ENCODE peak calls at places on chromosomes 11 and 22, in five cellular contexts. One of them, this sample, is unnamed.

GRCh38 chr11:12289667-12290476 is 87.5 kb upstream of the PARVA start:
- DNase-seq in Kasumi-1: no peak
- DNase-seq in stimulated activated CD8-positive, alpha-beta memory T cell treated with anti-CD3 and anti-CD28 coated beads, Interleukin-15, amount 100 ng/mL, for 1 hour: no peak
- DNase-seq in ovary: no peak
- DNase-seq in stimulated activated CD4-positive, alpha-beta T cell treated with anti-CD3 and anti-CD28 coated beads, Interleukin-4, amount 100 ng/mL, for 24 hours: no peak
- DNase-seq in this sample: no peak

GRCh38 chr11:62108017-62108750 is 15.6 kb upstream of the INCENP start:
- DNase-seq in ovary: no peak
- DNase-seq in stimulated activated CD4-positive, alpha-beta T cell treated with anti-CD3 and anti-CD28 coated beads, Interleukin-4, amount 100 ng/mL, for 24 hours: peak; percentile 48
- DNase-seq in stimulated activated CD8-positive, alpha-beta memory T cell treated with anti-CD3 and anti-CD28 coated beads, Interleukin-15, amount 100 ng/mL, for 1 hour: no peak
- DNase-seq in Kasumi-1: peak; percentile 74
- DNase-seq in this sample: peak; percentile 77

GRCh38 chr22:43150731-43151206 is 590 bp upstream of the TSPO start:
- DNase-seq in stimulated activated CD8-positive, alpha-beta memory T cell treated with anti-CD3 and anti-CD28 coated beads, Interleukin-15, amount 100 ng/mL, for 1 hour: no peak
- DNase-seq in stimulated activated CD4-positive, alpha-beta T cell treated with anti-CD3 and anti-CD28 coated beads, Interleukin-4, amount 100 ng/mL, for 24 hours: no peak
- DNase-seq in ovary: no peak
- DNase-seq in Kasumi-1: no peak
- DNase-seq in this sample: no peak

GRCh38 chr22:22711532-22711913 is 67.1 kb downstream of the GGTLC2 start:
- DNase-seq in stimulated activated CD8-positive, alpha-beta memory T cell treated with anti-CD3 and anti-CD28 coated beads, Interleukin-15, amount 100 ng/mL, for 1 hour: no peak
- DNase-seq in stimulated activated CD4-positive, alpha-beta T cell treated with anti-CD3 and anti-CD28 coated beads, Interleukin-4, amount 100 ng/mL, for 24 hours: no peak
- DNase-seq in ovary: no peak
- DNase-seq in Kasumi-1: no peak
- DNase-seq in this sample: no peak

GRCh38 chr22:25148149-25148691 is 51.4 kb upstream of the CRYBB3 start:
- DNase-seq in stimulated activated CD4-positive, alpha-beta T cell treated with anti-CD3 and anti-CD28 coated beads, Interleukin-4, amount 100 ng/mL, for 24 hours: no peak
- DNase-seq in Kasumi-1: no peak
- DNase-seq in stimulated activated CD8-positive, alpha-beta memory T cell treated with anti-CD3 and anti-CD28 coated beads, Interleukin-15, amount 100 ng/mL, for 1 hour: no peak
- DNase-seq in ovary: no peak
- DNase-seq in this sample: no peak

GRCh38 chr11:15828241-15828903 is 528.0 kb downstream of the SOX6 start:
- DNase-seq in stimulated activated CD8-positive, alpha-beta memory T cell treated with anti-CD3 and anti-CD28 coated beads, Interleukin-15, amount 100 ng/mL, for 1 hour: no peak
- DNase-seq in ovary: no peak
- DNase-seq in stimulated activated CD4-positive, alpha-beta T cell treated with anti-CD3 and anti-CD28 coated beads, Interleukin-4, amount 100 ng/mL, for 24 hours: no peak
- DNase-seq in Kasumi-1: no peak
- DNase-seq in this sample: no peak

GRCh38 chr11:65422104-65422632 is 430 bp upstream of the NEAT1 start:
- DNase-seq in stimulated activated CD8-positive, alpha-beta memory T cell treated with anti-CD3 and anti-CD28 coated beads, Interleukin-15, amount 100 ng/mL, for 1 hour: peak; percentile 84
- DNase-seq in Kasumi-1: peak; percentile 90
- DNase-seq in ovary: peak; percentile 99
- DNase-seq in stimulated activated CD4-positive, alpha-beta T cell treated with anti-CD3 and anti-CD28 coated beads, Interleukin-4, amount 100 ng/mL, for 24 hours: peak; percentile 95
- DNase-seq in this sample: peak; percentile 92

GRCh38 chr11:2180775-2181370 is 9.3 kb upstream of the TH start:
- DNase-seq in stimulated activated CD8-positive, alpha-beta memory T cell treated with anti-CD3 and anti-CD28 coated beads, Interleukin-15, amount 100 ng/mL, for 1 hour: no peak
- DNase-seq in stimulated activated CD4-positive, alpha-beta T cell treated with anti-CD3 and anti-CD28 coated beads, Interleukin-4, amount 100 ng/mL, for 24 hours: no peak
- DNase-seq in ovary: no peak
- DNase-seq in Kasumi-1: no peak
- DNase-seq in this sample: no peak

GRCh38 chr11:73315288-73316020 is 7.4 kb downstream of the ARHGEF17 start:
- DNase-seq in stimulated activated CD4-positive, alpha-beta T cell treated with anti-CD3 and anti-CD28 coated beads, Interleukin-4, amount 100 ng/mL, for 24 hours: no peak
- DNase-seq in ovary: no peak
- DNase-seq in Kasumi-1: no peak
- DNase-seq in stimulated activated CD8-positive, alpha-beta memory T cell treated with anti-CD3 and anti-CD28 coated beads, Interleukin-15, amount 100 ng/mL, for 1 hour: no peak
- DNase-seq in this sample: no peak

GRCh38 chr11:62921573-62922188 is 518 bp upstream of the CHRM1 start:
- DNase-seq in ovary: no peak
- DNase-seq in stimulated activated CD8-positive, alpha-beta memory T cell treated with anti-CD3 and anti-CD28 coated beads, Interleukin-15, amount 100 ng/mL, for 1 hour: no peak
- DNase-seq in stimulated activated CD4-positive, alpha-beta T cell treated with anti-CD3 and anti-CD28 coated beads, Interleukin-4, amount 100 ng/mL, for 24 hours: no peak
- DNase-seq in Kasumi-1: no peak
- DNase-seq in this sample: no peak

GRCh38 chr11:73761403-73761945 is 600 bp upstream of the RAB6A start:
- DNase-seq in stimulated activated CD8-positive, alpha-beta memory T cell treated with anti-CD3 and anti-CD28 coated beads, Interleukin-15, amount 100 ng/mL, for 1 hour: no peak
- DNase-seq in ovary: peak; percentile 59
- DNase-seq in Kasumi-1: no peak
- DNase-seq in stimulated activated CD4-positive, alpha-beta T cell treated with anti-CD3 and anti-CD28 coated beads, Interleukin-4, amount 100 ng/mL, for 24 hours: no peak
- DNase-seq in this sample: no peak

GRCh38 chr11:63635762-63636465 is 21.7 kb upstream of the PLAAT3 start:
- DNase-seq in Kasumi-1: peak; percentile 68
- DNase-seq in stimulated activated CD8-positive, alpha-beta memory T cell treated with anti-CD3 and anti-CD28 coated beads, Interleukin-15, amount 100 ng/mL, for 1 hour: peak; percentile 62
- DNase-seq in ovary: peak; percentile 72
- DNase-seq in stimulated activated CD4-positive, alpha-beta T cell treated with anti-CD3 and anti-CD28 coated beads, Interleukin-4, amount 100 ng/mL, for 24 hours: peak; percentile 73
- DNase-seq in this sample: peak; percentile 75

GRCh38 chr22:38572065-38572464 is 2.1 kb upstream of the DMC1 start:
- DNase-seq in stimulated activated CD4-positive, alpha-beta T cell treated with anti-CD3 and anti-CD28 coated beads, Interleukin-4, amount 100 ng/mL, for 24 hours: peak; percentile 46
- DNase-seq in ovary: no peak
- DNase-seq in Kasumi-1: peak; percentile 81
- DNase-seq in stimulated activated CD8-positive, alpha-beta memory T cell treated with anti-CD3 and anti-CD28 coated beads, Interleukin-15, amount 100 ng/mL, for 1 hour: peak; percentile 0
- DNase-seq in this sample: peak; percentile 66

GRCh38 chr11:65641233-65642013 is 3.5 kb downstream of the SIPA1 start:
- DNase-seq in ovary: no peak
- DNase-seq in stimulated activated CD4-positive, alpha-beta T cell treated with anti-CD3 and anti-CD28 coated beads, Interleukin-4, amount 100 ng/mL, for 24 hours: no peak
- DNase-seq in Kasumi-1: no peak
- DNase-seq in stimulated activated CD8-positive, alpha-beta memory T cell treated with anti-CD3 and anti-CD28 coated beads, Interleukin-15, amount 100 ng/mL, for 1 hour: no peak
- DNase-seq in this sample: no peak

GRCh38 chr11:132357811-132358572 is 987.6 kb downstream of the NTM start:
- DNase-seq in stimulated activated CD4-positive, alpha-beta T cell treated with anti-CD3 and anti-CD28 coated beads, Interleukin-4, amount 100 ng/mL, for 24 hours: no peak
- DNase-seq in ovary: no peak
- DNase-seq in Kasumi-1: no peak
- DNase-seq in stimulated activated CD8-positive, alpha-beta memory T cell treated with anti-CD3 and anti-CD28 coated beads, Interleukin-15, amount 100 ng/mL, for 1 hour: no peak
- DNase-seq in this sample: no peak

GRCh38 chr11:17593466-17594245 is 46.6 kb downstream of the OTOG start:
- DNase-seq in stimulated activated CD8-positive, alpha-beta memory T cell treated with anti-CD3 and anti-CD28 coated beads, Interleukin-15, amount 100 ng/mL, for 1 hour: no peak
- DNase-seq in ovary: no peak
- DNase-seq in Kasumi-1: no peak
- DNase-seq in stimulated activated CD4-positive, alpha-beta T cell treated with anti-CD3 and anti-CD28 coated beads, Interleukin-4, amount 100 ng/mL, for 24 hours: no peak
- DNase-seq in this sample: no peak

GRCh38 chr11:36008576-36008975 is 64.7 kb downstream of the LDLRAD3 start:
- DNase-seq in stimulated activated CD8-positive, alpha-beta memory T cell treated with anti-CD3 and anti-CD28 coated beads, Interleukin-15, amount 100 ng/mL, for 1 hour: no peak
- DNase-seq in stimulated activated CD4-positive, alpha-beta T cell treated with anti-CD3 and anti-CD28 coated beads, Interleukin-4, amount 100 ng/mL, for 24 hours: no peak
- DNase-seq in Kasumi-1: no peak
- DNase-seq in ovary: no peak
- DNase-seq in this sample: no peak

GRCh38 chr11:36509265-36509664 is 807 bp downstream of the TRAF6 start:
- DNase-seq in stimulated activated CD8-positive, alpha-beta memory T cell treated with anti-CD3 and anti-CD28 coated beads, Interleukin-15, amount 100 ng/mL, for 1 hour: no peak
- DNase-seq in stimulated activated CD4-positive, alpha-beta T cell treated with anti-CD3 and anti-CD28 coated beads, Interleukin-4, amount 100 ng/mL, for 24 hours: peak; percentile 33
- DNase-seq in Kasumi-1: peak; percentile 16
- DNase-seq in ovary: no peak
- DNase-seq in this sample: peak; percentile 10

GRCh38 chr11:9150501-9150900 is 59.1 kb upstream of the SCUBE2 start:
- DNase-seq in ovary: no peak
- DNase-seq in Kasumi-1: no peak
- DNase-seq in stimulated activated CD4-positive, alpha-beta T cell treated with anti-CD3 and anti-CD28 coated beads, Interleukin-4, amount 100 ng/mL, for 24 hours: no peak
- DNase-seq in stimulated activated CD8-positive, alpha-beta memory T cell treated with anti-CD3 and anti-CD28 coated beads, Interleukin-15, amount 100 ng/mL, for 1 hour: no peak
- DNase-seq in this sample: no peak

GRCh38 chr11:82986491-82986890 is 85.0 kb downstream of the DDIAS start:
- DNase-seq in stimulated activated CD4-positive, alpha-beta T cell treated with anti-CD3 and anti-CD28 coated beads, Interleukin-4, amount 100 ng/mL, for 24 hours: no peak
- DNase-seq in Kasumi-1: no peak
- DNase-seq in ovary: no peak
- DNase-seq in stimulated activated CD8-positive, alpha-beta memory T cell treated with anti-CD3 and anti-CD28 coated beads, Interleukin-15, amount 100 ng/mL, for 1 hour: no peak
- DNase-seq in this sample: no peak

GRCh38 chr11:131668867-131669780 is 298.7 kb downstream of the NTM start:
- DNase-seq in ovary: no peak
- DNase-seq in stimulated activated CD8-positive, alpha-beta memory T cell treated with anti-CD3 and anti-CD28 coated beads, Interleukin-15, amount 100 ng/mL, for 1 hour: no peak
- DNase-seq in stimulated activated CD4-positive, alpha-beta T cell treated with anti-CD3 and anti-CD28 coated beads, Interleukin-4, amount 100 ng/mL, for 24 hours: peak; percentile 35
- DNase-seq in Kasumi-1: no peak
- DNase-seq in this sample: no peak

GRCh38 chr11:96049426-96049825 is 125.5 kb upstream of the MTMR2 start:
- DNase-seq in Kasumi-1: no peak
- DNase-seq in stimulated activated CD4-positive, alpha-beta T cell treated with anti-CD3 and anti-CD28 coated beads, Interleukin-4, amount 100 ng/mL, for 24 hours: no peak
- DNase-seq in stimulated activated CD8-positive, alpha-beta memory T cell treated with anti-CD3 and anti-CD28 coated beads, Interleukin-15, amount 100 ng/mL, for 1 hour: no peak
- DNase-seq in ovary: no peak
- DNase-seq in this sample: no peak

GRCh38 chr22:42642801-42643631 is 2.6 kb upstream of the ATP5MGL start:
- DNase-seq in ovary: no peak
- DNase-seq in Kasumi-1: peak; percentile 79
- DNase-seq in stimulated activated CD4-positive, alpha-beta T cell treated with anti-CD3 and anti-CD28 coated beads, Interleukin-4, amount 100 ng/mL, for 24 hours: no peak
- DNase-seq in stimulated activated CD8-positive, alpha-beta memory T cell treated with anti-CD3 and anti-CD28 coated beads, Interleukin-15, amount 100 ng/mL, for 1 hour: no peak
- DNase-seq in this sample: no peak

GRCh38 chr11:26944866-26945664 is 48.8 kb upstream of the FIBIN start:
- DNase-seq in stimulated activated CD4-positive, alpha-beta T cell treated with anti-CD3 and anti-CD28 coated beads, Interleukin-4, amount 100 ng/mL, for 24 hours: no peak
- DNase-seq in ovary: no peak
- DNase-seq in Kasumi-1: no peak
- DNase-seq in stimulated activated CD8-positive, alpha-beta memory T cell treated with anti-CD3 and anti-CD28 coated beads, Interleukin-15, amount 100 ng/mL, for 1 hour: no peak
- DNase-seq in this sample: no peak

GRCh38 chr11:44351006-44351660 is 41.2 kb upstream of the ALX4 start:
- DNase-seq in Kasumi-1: no peak
- DNase-seq in stimulated activated CD4-positive, alpha-beta T cell treated with anti-CD3 and anti-CD28 coated beads, Interleukin-4, amount 100 ng/mL, for 24 hours: no peak
- DNase-seq in stimulated activated CD8-positive, alpha-beta memory T cell treated with anti-CD3 and anti-CD28 coated beads, Interleukin-15, amount 100 ng/mL, for 1 hour: no peak
- DNase-seq in ovary: no peak
- DNase-seq in this sample: peak; percentile 13

GRCh38 chr11:72191961-72192381 is at the start of gene FOLR1:
- DNase-seq in Kasumi-1: no peak
- DNase-seq in ovary: no peak
- DNase-seq in stimulated activated CD8-positive, alpha-beta memory T cell treated with anti-CD3 and anti-CD28 coated beads, Interleukin-15, amount 100 ng/mL, for 1 hour: no peak
- DNase-seq in stimulated activated CD4-positive, alpha-beta T cell treated with anti-CD3 and anti-CD28 coated beads, Interleukin-4, amount 100 ng/mL, for 24 hours: no peak
- DNase-seq in this sample: no peak

GRCh38 chr11:93518081-93518480 is 25.1 kb downstream of the SMCO4 start:
- DNase-seq in stimulated activated CD8-positive, alpha-beta memory T cell treated with anti-CD3 and anti-CD28 coated beads, Interleukin-15, amount 100 ng/mL, for 1 hour: no peak
- DNase-seq in stimulated activated CD4-positive, alpha-beta T cell treated with anti-CD3 and anti-CD28 coated beads, Interleukin-4, amount 100 ng/mL, for 24 hours: no peak
- DNase-seq in Kasumi-1: no peak
- DNase-seq in ovary: no peak
- DNase-seq in this sample: no peak

GRCh38 chr11:12061851-12062560 is 48.4 kb upstream of the MICAL2 start:
- DNase-seq in stimulated activated CD4-positive, alpha-beta T cell treated with anti-CD3 and anti-CD28 coated beads, Interleukin-4, amount 100 ng/mL, for 24 hours: no peak
- DNase-seq in ovary: no peak
- DNase-seq in stimulated activated CD8-positive, alpha-beta memory T cell treated with anti-CD3 and anti-CD28 coated beads, Interleukin-15, amount 100 ng/mL, for 1 hour: no peak
- DNase-seq in Kasumi-1: no peak
- DNase-seq in this sample: no peak

GRCh38 chr11:862028-862703 is 19.5 kb downstream of the TSPAN4 start:
- DNase-seq in Kasumi-1: no peak
- DNase-seq in ovary: no peak
- DNase-seq in stimulated activated CD8-positive, alpha-beta memory T cell treated with anti-CD3 and anti-CD28 coated beads, Interleukin-15, amount 100 ng/mL, for 1 hour: no peak
- DNase-seq in stimulated activated CD4-positive, alpha-beta T cell treated with anti-CD3 and anti-CD28 coated beads, Interleukin-4, amount 100 ng/mL, for 24 hours: no peak
- DNase-seq in this sample: no peak

GRCh38 chr11:22715971-22716370 is 49.6 kb downstream of the GAS2 start:
- DNase-seq in stimulated activated CD8-positive, alpha-beta memory T cell treated with anti-CD3 and anti-CD28 coated beads, Interleukin-15, amount 100 ng/mL, for 1 hour: no peak
- DNase-seq in stimulated activated CD4-positive, alpha-beta T cell treated with anti-CD3 and anti-CD28 coated beads, Interleukin-4, amount 100 ng/mL, for 24 hours: no peak
- DNase-seq in Kasumi-1: no peak
- DNase-seq in ovary: no peak
- DNase-seq in this sample: no peak

GRCh38 chr11:86155210-86155844 is 86.4 kb upstream of the PICALM start:
- DNase-seq in ovary: no peak
- DNase-seq in stimulated activated CD8-positive, alpha-beta memory T cell treated with anti-CD3 and anti-CD28 coated beads, Interleukin-15, amount 100 ng/mL, for 1 hour: no peak
- DNase-seq in stimulated activated CD4-positive, alpha-beta T cell treated with anti-CD3 and anti-CD28 coated beads, Interleukin-4, amount 100 ng/mL, for 24 hours: no peak
- DNase-seq in Kasumi-1: no peak
- DNase-seq in this sample: no peak

GRCh38 chr11:1120532-1121342 is 37.0 kb upstream of the MUC5AC start:
- DNase-seq in Kasumi-1: no peak
- DNase-seq in stimulated activated CD4-positive, alpha-beta T cell treated with anti-CD3 and anti-CD28 coated beads, Interleukin-4, amount 100 ng/mL, for 24 hours: no peak
- DNase-seq in ovary: no peak
- DNase-seq in stimulated activated CD8-positive, alpha-beta memory T cell treated with anti-CD3 and anti-CD28 coated beads, Interleukin-15, amount 100 ng/mL, for 1 hour: no peak
- DNase-seq in this sample: no peak

GRCh38 chr22:37484115-37485005 is 1.8 kb downstream of the MFNG start:
- DNase-seq in stimulated activated CD4-positive, alpha-beta T cell treated with anti-CD3 and anti-CD28 coated beads, Interleukin-4, amount 100 ng/mL, for 24 hours: peak; percentile 82
- DNase-seq in stimulated activated CD8-positive, alpha-beta memory T cell treated with anti-CD3 and anti-CD28 coated beads, Interleukin-15, amount 100 ng/mL, for 1 hour: peak; percentile 46
- DNase-seq in ovary: no peak
- DNase-seq in Kasumi-1: peak; percentile 95
- DNase-seq in this sample: no peak

GRCh38 chr11:9104581-9104980 is 13.2 kb upstream of the SCUBE2 start:
- DNase-seq in stimulated activated CD8-positive, alpha-beta memory T cell treated with anti-CD3 and anti-CD28 coated beads, Interleukin-15, amount 100 ng/mL, for 1 hour: no peak
- DNase-seq in ovary: no peak
- DNase-seq in Kasumi-1: no peak
- DNase-seq in stimulated activated CD4-positive, alpha-beta T cell treated with anti-CD3 and anti-CD28 coated beads, Interleukin-4, amount 100 ng/mL, for 24 hours: no peak
- DNase-seq in this sample: no peak

GRCh38 chr11:110431212-110432073 is 1.7 kb downstream of the FDX1 start:
- DNase-seq in Kasumi-1: no peak
- DNase-seq in ovary: no peak
- DNase-seq in stimulated activated CD4-positive, alpha-beta T cell treated with anti-CD3 and anti-CD28 coated beads, Interleukin-4, amount 100 ng/mL, for 24 hours: no peak
- DNase-seq in stimulated activated CD8-positive, alpha-beta memory T cell treated with anti-CD3 and anti-CD28 coated beads, Interleukin-15, amount 100 ng/mL, for 1 hour: no peak
- DNase-seq in this sample: no peak

GRCh38 chr11:35275808-35276170 is 136.8 kb downstream of the CD44 start:
- DNase-seq in Kasumi-1: no peak
- DNase-seq in ovary: no peak
- DNase-seq in stimulated activated CD8-positive, alpha-beta memory T cell treated with anti-CD3 and anti-CD28 coated beads, Interleukin-15, amount 100 ng/mL, for 1 hour: no peak
- DNase-seq in stimulated activated CD4-positive, alpha-beta T cell treated with anti-CD3 and anti-CD28 coated beads, Interleukin-4, amount 100 ng/mL, for 24 hours: no peak
- DNase-seq in this sample: no peak

This sample was measured in cerebellum.